ENCODE peak calls at places on chromosomes 13 and 19, in five cellular contexts. F is body of pancreas; T is psoas muscle; I is cardiac muscle cell; J is naive thymus-derived CD4-positive, alpha-beta T cell. B is an unnamed sample.

GRCh38 chr19:55436847-55437246 is 6.3 kb downstream of the SHISA7 start:
- DNase-seq in F (no peak), T (no peak), I (no peak), J (no peak), B (no peak)

GRCh38 chr13:45300190-45300985 is 40.6 kb downstream of the TPT1 start:
- DNase-seq in F (no peak), T (no peak), I (no peak), J (no peak), B (no peak)

GRCh38 chr19:39083599-39083982 is 577 bp upstream of the ACP7 start:
- DNase-seq in F (no peak), T (no peak), I (no peak), J (no peak), B (no peak)

GRCh38 chr19:18299654-18300053 is 18.2 kb upstream of the JUND start:
- DNase-seq in F (no peak), T (no peak), I (no peak), J (no peak), B (no peak)

GRCh38 chr13:85445534-85445933 is 353.7 kb downstream of the SLITRK6 start:
- DNase-seq in F (no peak), T (no peak), I (no peak), J (no peak), B (no peak)

GRCh38 chr19:7654401-7654800 is 14.4 kb upstream of the RETN start:
- DNase-seq in F (no peak), T (no peak), I (no peak), J (no peak), B (no peak)

GRCh38 chr13:39035799-39036198 is 2.1 kb downstream of the PROSER1 start:
- DNase-seq in F (no peak), T (no peak), I (no peak), J (no peak), B (no peak)

GRCh38 chr13:24165746-24166145 is 5.2 kb downstream of the SPATA13 start:
- DNase-seq in F (no peak), T (no peak), I (no peak), J (no peak), B (no peak)

GRCh38 chr19:1932395-1932794 is 8.6 kb upstream of the CSNK1G2 start:
- DNase-seq in F (no peak), T (no peak), I (no peak), J (no peak), B (no peak)

GRCh38 chr13:40403509-40404241 is 262.8 kb downstream of the FOXO1 start:
- DNase-seq in F (no peak), T (no peak), I (no peak), J (no peak), B (no peak)
- H3K4me1 ChIP-seq in F (peaks cover 20% of the 10 kb centered on the region), T (peaks cover 33% of the 10 kb centered on the region), I (peaks cover 11% of the 10 kb centered on the region), J (no peaks in the 10 kb centered on the region), B (peaks cover 18% of the 10 kb centered on the region)

GRCh38 chr13:21550918-21551317 is 53.1 kb downstream of the MICU2 start:
- DNase-seq in F (no peak), T (no peak), I (no peak), J (no peak), B (no peak)

GRCh38 chr13:21549633-21550032 is 54.3 kb downstream of the MICU2 start:
- DNase-seq in F (no peak), T (no peak), I (peak; percentile 5), J (no peak), B (no peak)

GRCh38 chr13:21546372-21546771 is 57.6 kb downstream of the MICU2 start:
- DNase-seq in F (no peak), T (no peak), I (peak; percentile 32), J (no peak), B (no peak)

GRCh38 chr13:21544515-21544914 is 59.5 kb downstream of the MICU2 start:
- DNase-seq in F (no peak), T (no peak), I (no peak), J (no peak), B (no peak)

DNA sequence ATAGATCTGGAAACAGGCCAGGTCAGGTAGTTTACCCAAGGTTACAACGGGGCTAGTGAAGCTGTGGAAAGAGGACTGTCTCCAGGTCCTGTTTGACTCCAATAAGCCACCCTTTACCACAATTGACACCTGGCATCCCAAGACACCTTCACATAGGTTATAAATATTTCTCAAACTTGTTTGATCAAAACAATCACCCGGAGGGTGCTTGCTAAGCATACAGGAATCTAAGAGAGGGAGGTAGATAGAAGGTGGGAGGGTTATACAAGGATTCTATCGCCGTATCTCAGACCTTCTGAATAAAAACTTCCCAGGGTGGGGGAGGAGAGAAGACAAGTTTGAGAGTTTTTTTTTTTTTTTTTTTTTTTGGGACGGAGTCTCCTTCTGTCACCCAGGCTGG is 55.4 kb downstream of the MICU2 start:
- DNase-seq in F (no peak), T (no peak), I (no peak), J (no peak), B (no peak)
- H3K27ac ChIP-seq in F (no peak overlapping the region), T (no peak overlapping the region), I (peak overlapping the region; percentile 39), J (no peak overlapping the region), B (no peak overlapping the region)

GRCh38 chr19:9620842-9621155 is 233 bp downstream of the ZNF561 start:
- DNase-seq in F (no peak), T (no peak), I (no peak), J (no peak), B (no peak)

GRCh38 chr19:9621156-9622037 is at the start of gene ZNF561:
- DNase-seq in F (peak; percentile 86), T (peak; percentile 84), I (peak; percentile 94), J (peak; percentile 93), B (peak; percentile 38)

DNA sequence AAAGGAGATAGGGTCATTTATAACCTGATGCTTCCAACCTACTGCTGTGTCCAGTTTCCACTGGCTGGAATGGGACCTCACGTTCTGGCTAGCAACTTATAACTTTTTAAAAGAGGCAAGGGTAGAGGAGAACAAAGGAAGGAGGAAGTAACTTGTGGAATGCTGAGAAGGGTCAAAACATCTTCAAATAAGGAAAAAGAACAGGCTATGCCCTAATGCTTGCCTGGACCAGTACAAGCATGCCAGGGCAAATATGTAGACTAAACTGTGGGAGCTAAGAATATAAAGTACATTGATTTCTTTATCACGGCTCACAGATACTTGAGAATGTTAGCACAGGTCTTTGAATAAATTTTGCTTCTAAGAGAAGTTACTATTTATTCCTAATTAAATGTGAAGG is 1.5 kb upstream of the ZNF561 start:
- DNase-seq in F (no peak), T (no peak), I (no peak), J (no peak), B (no peak)
- H3K4me3 ChIP-seq in F (no peak overlapping the region), T (no peak overlapping the region), I (peak overlapping the region; percentile 93), J (no peak overlapping the region), B (peak overlapping the region; percentile 83)

GRCh38 chr19:6236310-6237291 is 43.2 kb downstream of the MLLT1 start:
- DNase-seq in F (peak; percentile 92), T (no peak), I (no peak), J (no peak), B (no peak)

GRCh38 chr19:6239871-6240676 is 39.7 kb downstream of the MLLT1 start:
- DNase-seq in F (no peak), T (no peak), I (no peak), J (no peak), B (no peak)

GRCh38 chr19:6239401-6239844 is 40.4 kb downstream of the MLLT1 start:
- DNase-seq in F (no peak), T (no peak), I (peak; percentile 62), J (no peak), B (no peak)

GRCh38 chr19:6238643-6239281 is 41.0 kb downstream of the MLLT1 start:
- DNase-seq in F (peak; percentile 37), T (peak; percentile 74), I (peak; percentile 83), J (no peak), B (no peak)

GRCh38 chr19:6238256-6238642 is 41.5 kb downstream of the MLLT1 start:
- DNase-seq in F (no peak), T (no peak), I (peak; percentile 74), J (no peak), B (no peak)
- H3K4me1 ChIP-seq in F (peaks cover 73% of the 10 kb centered on the region), T (peaks cover 79% of the 10 kb centered on the region), I (peaks cover 10% of the 10 kb centered on the region), J (no peaks in the 10 kb centered on the region), B (peaks cover 64% of the 10 kb centered on the region)

GRCh38 chr13:20119960-20120359 is 40.9 kb downstream of the GJA3 start:
- DNase-seq in F (no peak), T (no peak), I (no peak), J (no peak), B (no peak)
- H3K27ac ChIP-seq in F (peak overlapping the region; percentile 93), T (no peak overlapping the region), I (peak overlapping the region; percentile 33), J (peak overlapping the region; percentile 67), B (peak overlapping the region; percentile 82)